ENCODE peak calls at places on chromosomes 11 and 22, in four cellular contexts. I, X, Q and J are unnamed samples.

GRCh38 chr11:114596175-114596919 is 761 bp upstream of the NXPE4 start:
- DNase-seq in I (no peak), X (no peak), Q (no peak), J (no peak)

GRCh38 chr11:43736502-43737193 is 56.1 kb downstream of the HSD17B12 start:
- DNase-seq in X (peak), Q (no peak), I (no peak), J (peak)

GRCh38 chr22:19621372-19622060 is 92.8 kb upstream of the SEPTIN5 start:
- DNase-seq in Q (peak), I (no peak), X (no peak), J (no peak)

GRCh38 chr11:35103366-35104194 is 35.4 kb upstream of the CD44 start:
- DNase-seq in X (peak), Q (no peak), I (no peak), J (no peak)

GRCh38 chr11:17073370-17074027 is 4.0 kb downstream of the RPS13 start:
- DNase-seq in X (peak), Q (no peak), I (no peak), J (no peak)

GRCh38 chr11:44082645-44083044 is 12.8 kb upstream of the EXT2 start:
- DNase-seq in I (no peak), Q (no peak), X (no peak), J (no peak)

GRCh38 chr11:33040127-33040861 is 922 bp downstream of the TCP11L1 start:
- DNase-seq in X (peak), Q (no peak), I (peak), J (no peak)

GRCh38 chr11:1409108-1409851 is 19.5 kb downstream of the BRSK2 start:
- DNase-seq in X (no peak), I (no peak), Q (no peak), J (no peak)

GRCh38 chr11:33567004-33567403 is 133.6 kb downstream of the C11orf91 start:
- DNase-seq in Q (no peak), I (no peak), X (no peak), J (no peak)

GRCh38 chr11:68855205-68855978 is 13.7 kb upstream of the CPT1A start:
- DNase-seq in X (peak), Q (peak), I (no peak), J (peak)
- TF ChIP-seq CTCF in X (no peak), Q (peak), I (no peak), J (no peak)

DNA sequence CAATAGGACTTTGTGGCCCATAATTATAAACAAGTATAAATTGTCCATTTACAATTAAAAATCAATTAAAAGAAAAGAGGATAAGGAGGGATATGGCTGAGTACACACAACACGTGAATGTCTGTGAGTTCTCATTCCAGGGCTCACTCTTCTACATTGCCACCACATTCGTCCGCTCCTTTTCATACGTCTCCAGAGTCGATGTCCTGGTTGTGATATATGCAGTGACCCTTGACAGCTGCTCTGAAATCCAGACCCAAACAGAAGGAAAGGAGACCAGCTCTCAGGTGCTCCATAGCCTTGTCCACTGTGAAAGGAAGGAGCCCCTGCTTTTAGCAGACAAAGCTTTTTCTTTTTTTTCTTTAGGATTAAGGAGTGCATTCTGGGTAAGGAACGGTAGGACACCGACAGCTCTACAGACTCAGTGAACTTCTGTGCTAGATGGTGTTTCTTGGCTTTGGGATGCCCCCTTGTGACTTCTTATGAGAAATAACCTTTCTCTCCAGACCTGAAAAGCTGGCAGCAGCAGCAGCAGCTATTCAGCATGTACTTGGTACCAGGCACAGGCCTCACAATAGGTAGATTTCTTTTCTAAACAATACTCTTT is 19.7 kb upstream of the DNAJB13 start:
- DNase-seq in I (peak), Q (peak), X (peak), J (peak)
- TF ChIP-seq CTCF in I (peak), Q (peak), X (peak), J (peak)

DNA sequence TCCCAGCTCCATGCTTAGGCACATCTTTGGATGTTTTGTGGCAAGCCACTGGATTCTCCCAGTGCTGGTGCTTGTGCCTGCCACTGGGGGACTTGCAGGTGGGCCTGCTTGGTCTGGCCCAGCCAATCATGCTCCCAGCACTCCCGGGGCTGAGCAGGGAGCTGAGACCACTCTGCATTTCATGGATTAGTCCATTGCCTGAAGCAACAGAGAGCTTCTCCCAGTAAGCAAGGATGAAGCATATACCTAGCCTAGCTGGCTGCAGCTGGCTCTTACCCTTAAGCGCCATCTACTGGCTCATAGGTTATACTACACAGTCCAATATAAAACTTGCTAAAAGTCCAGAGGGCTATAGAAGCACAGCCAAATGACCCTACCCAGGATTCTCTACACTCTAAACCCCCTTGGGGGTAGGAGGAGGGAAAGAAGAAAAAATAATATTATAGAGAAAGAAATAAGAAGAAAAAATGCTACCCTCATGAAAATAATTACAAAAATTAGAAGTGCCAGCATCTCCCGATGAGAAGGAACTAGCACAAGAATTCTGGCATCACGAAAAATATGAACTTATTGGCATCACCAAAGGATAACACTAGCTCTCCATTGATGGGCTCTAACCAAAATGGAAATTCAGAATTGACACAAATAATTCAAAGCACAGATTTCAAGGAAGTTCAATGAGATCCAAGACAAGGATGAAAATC is 275.3 kb downstream of the C11orf87 start:
- DNase-seq in X (peak), Q (peak), I (peak), J (no peak)
- TF ChIP-seq CTCF in X (peak), Q (peak), I (peak), J (peak)

GRCh38 chr11:46808804-46809431 is 37.2 kb downstream of the CKAP5 start:
- DNase-seq in X (peak), Q (no peak), I (peak), J (no peak)
- TF ChIP-seq CTCF in X (peak), Q (peak), I (peak), J (no peak)